ENCODE peak calls at places on chromosomes 12 and 14, in eight cellular contexts. N is uterus, L is transverse colon, A is A549, D is stomach, J is heart left ventricle, Q is body of pancreas, K is IMR-90. Z is an unnamed sample. For H3K4me1, the result is how much of the 10 kb centered on the place peaks cover.

GRCh38 chr12:23084236-23084995 is 459.4 kb downstream of the ETNK1 start:
- DNase-seq in N (no peak), Q (no peak), A (peak), D (no peak), L (no peak), K (peak), J (no peak), Z (no peak)

GRCh38 chr14:35155962-35156361 is 33.6 kb downstream of the PRORP start:
- DNase-seq in K (peak), Q (no peak), L (no peak), N (no peak), D (no peak), J (no peak), A (peak), Z (no peak)

GRCh38 chr12:32312049-32312670 is 87.2 kb upstream of the FGD4 start:
- DNase-seq in A (peak), N (no peak), L (no peak), J (no peak), Q (no peak), K (peak), D (no peak), Z (no peak)

GRCh38 chr14:91521058-91521721 is 11.1 kb upstream of the PPP4R3A start:
- DNase-seq in K (no peak), Q (no peak), D (no peak), A (no peak), J (no peak), L (no peak), N (no peak), Z (no peak)

GRCh38 chr14:69660344-69661193 is 49.2 kb downstream of the SUSD6 start:
- DNase-seq in N (no peak), D (no peak), K (no peak), L (no peak), Q (no peak), A (no peak), J (no peak), Z (no peak)

GRCh38 chr12:24470050-24470449 is 478.9 kb downstream of the BCAT1 start:
- DNase-seq in J (no peak), L (no peak), K (peak), Q (no peak), N (no peak), A (no peak), D (no peak), Z (no peak)

GRCh38 chr12:50625029-50625875 is 120.5 kb downstream of the DIP2B start:
- DNase-seq in L (no peak), K (no peak), Q (no peak), A (no peak), N (no peak), J (no peak), D (no peak), Z (no peak)

GRCh38 chr12:26121841-26122680 is 2.8 kb downstream of the BHLHE41 start:
- DNase-seq in J (no peak), A (no peak), L (no peak), K (peak), N (no peak), Q (peak), D (no peak), Z (peak)

GRCh38 chr12:124545508-124546418 is 21.6 kb downstream of the NCOR2 start:
- DNase-seq in J (no peak), K (peak), Q (no peak), L (peak), A (no peak), D (no peak), N (no peak), Z (no peak)

GRCh38 chr12:111419784-111420183 is 14.1 kb downstream of the SH2B3 start:
- DNase-seq in N (no peak), A (no peak), K (no peak), D (no peak), L (no peak), J (no peak), Q (no peak), Z (no peak)

GRCh38 chr14:60508707-60509437 is at the start of gene SIX6:
- DNase-seq in A (no peak), Q (no peak), N (no peak), L (no peak), J (no peak), K (peak), D (no peak), Z (no peak)

GRCh38 chr12:79691299-79692248 is 810 bp upstream of the PAWR start:
- DNase-seq in K (peak), J (no peak), D (no peak), N (no peak), A (peak), L (peak), Q (no peak), Z (peak)

GRCh38 chr12:89875225-89875624 is 166.6 kb upstream of the ATP2B1 start:
- DNase-seq in Q (no peak), D (no peak), A (no peak), K (peak), N (no peak), L (no peak), J (no peak), Z (no peak)

GRCh38 chr14:36671149-36671548 is 9.5 kb downstream of the PAX9 start:
- DNase-seq in J (no peak), D (no peak), N (no peak), L (no peak), K (no peak), Q (no peak), A (no peak), Z (no peak)

GRCh38 chr12:12916135-12916956 is 25.0 kb downstream of the GPRC5A start:
- DNase-seq in J (peak), N (peak), Q (peak), D (peak), L (peak), K (peak), A (peak), Z (peak)

GRCh38 chr12:62895351-62895750 is 39.6 kb downstream of the PPM1H start:
- DNase-seq in Q (no peak), L (no peak), D (no peak), J (no peak), N (no peak), K (no peak), A (no peak), Z (no peak)

GRCh38 chr14:81980601-81981310 is 447.1 kb upstream of the SEL1L start:
- DNase-seq in Q (peak), D (no peak), J (no peak), A (no peak), L (no peak), K (no peak), N (no peak), Z (no peak)

GRCh38 chr12:700061-700460 is 36.8 kb upstream of the NINJ2 start:
- DNase-seq in Q (no peak), J (no peak), N (no peak), A (no peak), K (no peak), D (no peak), L (no peak), Z (no peak)

GRCh38 chr12:49092086-49092815 is 2.4 kb downstream of the DHH start:
- DNase-seq in D (no peak), N (peak), J (peak), L (no peak), A (peak), Q (peak), K (peak), Z (peak)

GRCh38 chr12:77062846-77063461 is 2.4 kb downstream of the E2F7 start:
- DNase-seq in J (no peak), D (peak), K (peak), Q (no peak), L (no peak), N (no peak), A (no peak), Z (no peak)

GRCh38 chr12:47838286-47838931 is 18.7 kb upstream of the HDAC7 start:
- DNase-seq in J (no peak), K (peak), Q (peak), A (peak), L (no peak), N (no peak), D (no peak), Z (peak)

GRCh38 chr14:91372680-91373495 is 44.7 kb downstream of the CCDC88C start:
- DNase-seq in D (peak), N (no peak), L (peak), Q (peak), K (no peak), A (no peak), J (peak), Z (no peak)

GRCh38 chr12:66048843-66049537 is 81.6 kb downstream of the LLPH start:
- DNase-seq in A (peak), D (no peak), K (peak), N (no peak), Q (no peak), J (no peak), L (no peak), Z (no peak)

GRCh38 chr12:52190860-52191729 is 719 bp downstream of the KRT80 start:
- DNase-seq in J (no peak), N (no peak), Q (peak), A (peak), D (no peak), K (peak), L (no peak), Z (no peak)

GRCh38 chr14:103008768-103009342 is 48.5 kb downstream of the CDC42BPB start:
- DNase-seq in K (peak), A (no peak), D (peak), Q (no peak), J (no peak), L (no peak), N (no peak), Z (no peak)

GRCh38 chr12:10618338-10618987 is 5.1 kb upstream of the MAGOHB start:
- DNase-seq in D (no peak), Q (no peak), J (no peak), A (peak), K (peak), L (no peak), N (no peak), Z (no peak)

GRCh38 chr12:6342140-6342889 is 439 bp upstream of the TNFRSF1A start:
- DNase-seq in D (no peak), L (no peak), K (no peak), N (no peak), A (no peak), J (no peak), Q (no peak), Z (no peak)

GRCh38 chr12:6340745-6341438 is 984 bp downstream of the TNFRSF1A start:
- DNase-seq in K (no peak), N (no peak), Q (no peak), J (no peak), D (no peak), L (no peak), A (no peak), Z (peak)

GRCh38 chr12:6343518-6343917 is 1.6 kb upstream of the TNFRSF1A start:
- DNase-seq in J (no peak), N (no peak), K (no peak), Q (no peak), D (no peak), A (peak), L (no peak), Z (no peak)

GRCh38 chr12:6338955-6339761 is 2.7 kb downstream of the TNFRSF1A start:
- DNase-seq in Q (no peak), J (no peak), D (no peak), N (no peak), A (no peak), K (no peak), L (no peak), Z (no peak)

GRCh38 chr12:6341439-6342139 is at the start of gene TNFRSF1A:
- DNase-seq in D (peak), A (peak), L (peak), Q (peak), K (peak), J (peak), N (peak), Z (peak)
- TF ChIP-seq POLR2A in D (no peak), A (peak), L (peak), Q (peak), K (no peak), J (no peak), N (peak), Z (peak)

GRCh38 chr12:113867258-113867657 is 98.9 kb downstream of the RBM19 start:
- DNase-seq in N (no peak), J (no peak), L (no peak), D (no peak), Q (peak), K (peak), A (peak), Z (no peak)
- TF ChIP-seq CTCF in N (no peak), J (no peak), L (no peak), D (no peak), Q (no peak), K (peak), A (peak), Z (peak)

GRCh38 chr14:77041837-77042557 is 13.5 kb upstream of the IRF2BPL start:
- DNase-seq in K (peak), D (peak), L (peak), Q (peak), J (no peak), A (no peak), N (peak), Z (peak)
- H3K4me1 ChIP-seq in K (under half), D (half or more), L (half or more), Q (half or more), J (half or more), A (half or more), N (under half), Z (half or more)

GRCh38 chr12:95882080-95882479 is 23.3 kb downstream of the SNRPF start:
- DNase-seq in A (no peak), D (no peak), L (no peak), Q (no peak), K (peak), N (no peak), J (no peak), Z (no peak)
- TF ChIP-seq POLR2A in A (no peak), D (no peak), L (no peak), Q (no peak), K (no peak), N (no peak), J (no peak), Z (no peak)

GRCh38 chr14:39582028-39582654 is 149.9 kb upstream of the FBXO33 start:
- DNase-seq in J (no peak), Q (no peak), L (no peak), K (no peak), A (no peak), D (no peak), N (no peak), Z (no peak)

GRCh38 chr14:39576726-39577125 is 144.5 kb upstream of the FBXO33 start:
- DNase-seq in J (no peak), L (no peak), D (no peak), A (no peak), N (no peak), K (no peak), Q (no peak), Z (no peak)

GRCh38 chr14:39576258-39576657 is 144.0 kb upstream of the FBXO33 start:
- DNase-seq in D (no peak), N (no peak), L (no peak), K (no peak), J (no peak), A (no peak), Q (no peak), Z (no peak)

DNA sequence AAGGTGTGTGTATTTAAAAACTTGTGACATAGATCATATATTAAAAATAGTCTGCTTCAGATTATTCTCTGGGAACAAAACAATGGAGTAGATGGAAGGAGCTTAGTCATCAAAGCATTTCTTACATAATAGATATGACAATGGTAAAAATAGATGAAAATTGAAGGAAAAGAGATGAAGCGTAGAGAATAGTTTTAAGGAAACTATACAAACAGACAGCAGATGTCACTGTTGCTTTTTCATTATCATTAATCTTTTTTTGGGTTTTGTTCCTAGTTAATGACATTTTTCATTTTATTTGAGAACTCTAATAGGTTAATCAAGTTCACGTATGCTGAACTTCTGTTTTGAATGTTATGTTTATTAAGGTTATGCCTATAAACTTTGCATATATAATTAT is 149.2 kb upstream of the FBXO33 start:
- DNase-seq in N (no peak), L (no peak), Q (no peak), J (no peak), D (no peak), K (no peak), A (no peak), Z (no peak)
- TF ChIP-seq CTCF in N (no peak), L (no peak), Q (no peak), J (no peak), D (no peak), K (no peak), A (peak), Z (no peak)

GRCh38 chr12:70364695-70365397 is 1.2 kb upstream of the KCNMB4 start:
- DNase-seq in D (no peak), Q (no peak), J (no peak), A (peak), N (no peak), K (no peak), L (no peak), Z (no peak)

GRCh38 chr12:70366581-70367267 is 634 bp downstream of the KCNMB4 start:
- DNase-seq in L (peak), J (peak), K (peak), N (peak), Q (peak), D (peak), A (peak), Z (peak)

GRCh38 chr12:70365398-70365647 is 767 bp upstream of the KCNMB4 start:
- DNase-seq in N (peak), D (no peak), Q (no peak), J (no peak), K (no peak), A (no peak), L (no peak), Z (no peak)

GRCh38 chr12:70365648-70366518 is at the start of gene KCNMB4:
- DNase-seq in Q (peak), A (peak), K (peak), N (peak), J (peak), L (peak), D (peak), Z (peak)

DNA sequence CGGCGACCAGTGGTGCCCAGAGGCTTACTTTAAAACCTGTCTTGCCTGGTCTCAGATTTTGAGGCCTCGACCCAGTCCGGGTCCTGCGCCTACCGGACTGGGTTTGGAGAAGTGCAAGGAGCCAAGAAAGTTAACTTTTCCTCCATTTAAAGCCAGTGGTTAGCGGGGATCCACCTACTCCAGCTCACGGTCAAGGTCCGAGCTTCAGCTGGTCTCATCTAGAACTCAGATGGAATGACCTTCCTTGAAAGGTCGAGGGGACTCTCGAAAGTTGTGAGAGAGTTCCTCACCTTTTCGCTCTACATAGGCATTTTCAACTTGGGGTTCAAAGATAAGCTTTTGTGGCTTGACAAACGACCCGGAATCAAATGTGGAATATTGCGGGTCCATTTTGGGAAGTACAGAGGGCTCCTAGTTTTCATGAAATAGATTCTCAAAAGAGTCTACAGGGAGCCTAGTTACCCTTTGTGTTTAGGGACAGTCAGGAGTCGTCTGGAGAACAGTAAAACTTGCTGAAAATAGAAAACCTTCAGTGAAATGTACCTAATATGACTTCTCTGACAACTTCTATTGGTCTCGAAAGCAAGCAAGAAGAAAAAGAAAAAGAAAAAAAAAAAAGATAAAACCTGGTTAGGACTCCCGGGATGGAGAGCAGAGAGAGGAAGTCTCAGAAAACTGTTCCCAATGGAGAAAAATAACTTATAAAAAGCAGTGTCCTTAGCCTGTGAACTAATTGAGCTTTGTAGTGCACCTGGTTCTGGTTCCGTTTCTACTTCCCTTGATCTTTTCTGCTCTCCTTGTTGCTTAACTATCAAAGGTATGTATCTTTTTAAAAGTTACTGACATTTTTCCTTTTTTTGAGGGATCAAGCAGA is 1.4 kb downstream of the KCNMB4 start:
- DNase-seq in L (no peak), Q (no peak), D (no peak), K (peak), A (no peak), N (no peak), J (no peak), Z (no peak)
- H3K4me1 ChIP-seq in L (under half), Q (under half), D (under half), K (under half), A (under half), N (under half), J (under half), Z (under half)